ENCODE peak calls at places on chromosomes 6 and 20, in five cellular contexts. D, J, B, T and F are unnamed samples. For H3K4me1, the result is how much of the 10 kb centered on the place peaks cover.

GRCh38 chr6:85641522-85641915 is 1.2 kb downstream of the SYNCRIP start:
- DNase-seq in D (peak), J (no peak), B (no peak), T (no peak), F (no peak)

GRCh38 chr20:9160760-9161159 is 91.9 kb downstream of the PLCB4 start:
- DNase-seq in D (no peak), J (no peak), B (no peak), T (no peak), F (no peak)

GRCh38 chr6:31702421-31702818 is 704 bp downstream of the ABHD16A start:
- DNase-seq in D (no peak), J (no peak), B (no peak), T (no peak), F (no peak)

GRCh38 chr6:2986722-2987196 is 12.9 kb upstream of the NQO2 start:
- DNase-seq in D (peak), J (no peak), B (no peak), T (no peak), F (no peak)

GRCh38 chr6:52582446-52582845 is 5.6 kb upstream of the TRAM2 start:
- DNase-seq in D (no peak), J (no peak), B (no peak), T (no peak), F (no peak)

GRCh38 chr20:9172908-9173307 is 104.0 kb downstream of the PLCB4 start:
- DNase-seq in D (no peak), J (no peak), B (no peak), T (no peak), F (no peak)

GRCh38 chr6:42817910-42818309 is 36.1 kb downstream of the BICRAL start:
- DNase-seq in D (no peak), J (no peak), B (no peak), T (no peak), F (no peak)

GRCh38 chr20:4800676-4801449 is 79.2 kb downstream of the PRND start:
- DNase-seq in D (no peak), J (no peak), B (no peak), T (no peak), F (no peak)

GRCh38 chr6:3240595-3240994 is 13.1 kb upstream of the TUBB2B start:
- DNase-seq in D (no peak), J (no peak), B (no peak), T (no peak), F (no peak)

GRCh38 chr20:57613481-57613921 is 6.7 kb downstream of the ZBP1 start:
- DNase-seq in D (no peak), J (no peak), B (no peak), T (no peak), F (no peak)

GRCh38 chr6:41097467-41098090 is 24.8 kb downstream of the NFYA start:
- DNase-seq in D (peak), J (no peak), B (no peak), T (no peak), F (no peak)

GRCh38 chr6:34027445-34027936 is 118.4 kb downstream of the GRM4 start:
- DNase-seq in D (peak), J (peak), B (peak), T (peak), F (peak)

GRCh38 chr20:20780127-20780822 is 67.8 kb upstream of the RALGAPA2 start:
- DNase-seq in D (no peak), J (peak), B (no peak), T (no peak), F (peak)

GRCh38 chr20:45510242-45510862 is 5.1 kb downstream of the SPINT3 start:
- DNase-seq in D (no peak), J (no peak), B (no peak), T (no peak), F (no peak)

GRCh38 chr6:56491606-56492328 is 150.9 kb downstream of the DST start:
- DNase-seq in D (no peak), J (no peak), B (no peak), T (no peak), F (no peak)

GRCh38 chr20:7285918-7286556 is 518.6 kb downstream of the BMP2 start:
- DNase-seq in D (peak), J (peak), B (peak), T (no peak), F (peak)

GRCh38 chr6:144896876-144897275 is 611.7 kb downstream of the UTRN start:
- DNase-seq in D (no peak), J (no peak), B (no peak), T (no peak), F (no peak)

GRCh38 chr6:158284340-158285210 is 27.7 kb upstream of the TULP4 start:
- DNase-seq in D (peak), J (no peak), B (no peak), T (no peak), F (peak)

GRCh38 chr6:43335469-43335868 is 26.8 kb upstream of the CRIP3 start:
- DNase-seq in D (no peak), J (no peak), B (no peak), T (no peak), F (no peak)

GRCh38 chr6:48766349-48766748 is 655.4 kb upstream of the PTCHD4 start:
- DNase-seq in D (peak), J (peak), B (no peak), T (no peak), F (no peak)

GRCh38 chr6:1190361-1190760 is 121.5 kb upstream of the FOXQ1 start:
- DNase-seq in D (peak), J (peak), B (no peak), T (peak), F (peak)

GRCh38 chr20:56722042-56722441 is 92.9 kb downstream of the TFAP2C start:
- DNase-seq in D (no peak), J (no peak), B (no peak), T (no peak), F (no peak)

GRCh38 chr6:116127771-116128493 is 2.0 kb upstream of the COL10A1 start:
- DNase-seq in D (peak), J (peak), B (no peak), T (no peak), F (peak)

GRCh38 chr6:101730954-101731353 is 337.4 kb downstream of the GRIK2 start:
- DNase-seq in D (peak), J (no peak), B (no peak), T (no peak), F (no peak)

GRCh38 chr20:59221049-59221748 is 57.6 kb downstream of the ZNF831 start:
- DNase-seq in D (no peak), J (peak), B (no peak), T (no peak), F (peak)

GRCh38 chr6:168269455-168270243 is 49.9 kb downstream of the DACT2 start:
- DNase-seq in D (no peak), J (no peak), B (no peak), T (no peak), F (no peak)

GRCh38 chr6:39848171-39848570 is 56.0 kb downstream of the DAAM2 start:
- DNase-seq in D (no peak), J (no peak), B (no peak), T (no peak), F (no peak)

GRCh38 chr6:149228276-149228962 is 89.1 kb upstream of the TAB2 start:
- DNase-seq in D (no peak), J (no peak), B (no peak), T (no peak), F (no peak)

GRCh38 chr6:108685970-108686369 is 125.3 kb downstream of the FOXO3 start:
- DNase-seq in D (no peak), J (no peak), B (no peak), T (no peak), F (no peak)

GRCh38 chr20:51828762-51829161 is 26.4 kb upstream of the SALL4 start:
- DNase-seq in D (no peak), J (no peak), B (no peak), T (no peak), F (no peak)

GRCh38 chr20:56592817-56593216 is 36.3 kb upstream of the TFAP2C start:
- DNase-seq in D (no peak), J (no peak), B (no peak), T (no peak), F (no peak)

GRCh38 chr20:64116541-64117423 is 9.4 kb upstream of the NPBWR2 start:
- DNase-seq in D (no peak), J (no peak), B (no peak), T (no peak), F (no peak)

GRCh38 chr20:10861086-10861485 is 187.3 kb upstream of the JAG1 start:
- DNase-seq in D (peak), J (no peak), B (no peak), T (no peak), F (peak)

GRCh38 chr20:10861619-10862018 is 187.8 kb upstream of the JAG1 start:
- DNase-seq in D (no peak), J (peak), B (no peak), T (no peak), F (peak)

GRCh38 chr20:10868299-10868698 is 194.5 kb upstream of the JAG1 start:
- DNase-seq in D (no peak), J (no peak), B (no peak), T (no peak), F (no peak)

GRCh38 chr20:10864076-10864672 is 190.4 kb upstream of the JAG1 start:
- DNase-seq in D (no peak), J (no peak), B (no peak), T (no peak), F (peak)

DNA sequence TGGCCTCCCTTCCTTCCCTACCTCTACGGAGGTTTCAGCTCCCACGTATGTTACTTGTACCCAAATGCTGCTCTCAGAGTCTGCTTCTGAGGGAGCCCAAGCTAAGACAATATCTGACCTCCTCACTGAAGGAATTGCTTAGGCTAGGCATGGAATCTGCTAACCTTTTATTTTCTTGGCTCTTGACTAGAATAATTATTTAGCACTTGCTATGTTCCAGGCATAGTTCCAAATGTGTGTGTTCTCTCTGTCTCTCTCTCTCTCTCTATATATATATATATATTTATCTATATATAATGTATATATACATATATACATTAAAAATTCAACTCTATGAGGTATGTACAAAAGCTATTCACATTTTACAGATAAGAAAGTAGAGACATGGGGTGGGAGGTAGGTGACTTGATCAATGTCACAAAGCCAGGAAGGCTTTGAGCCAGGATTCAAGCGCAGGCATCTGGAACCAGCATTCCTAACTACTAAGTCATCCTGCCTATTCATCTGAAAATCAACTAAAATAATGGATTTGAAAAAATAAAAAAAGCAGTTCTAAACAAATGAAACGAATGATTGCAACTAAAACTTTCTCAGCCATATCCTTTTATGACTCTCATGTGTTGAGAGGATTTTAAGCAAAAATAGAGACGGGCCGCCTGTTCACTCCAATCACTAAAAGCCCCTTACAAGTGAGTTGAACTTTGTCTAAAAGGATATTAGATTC is 189.7 kb upstream of the JAG1 start:
- DNase-seq in D (peak), J (no peak), B (no peak), T (no peak), F (peak)
- TF ChIP-seq MAFK in D (no peak), J (no peak), B (no peak), T (no peak), F (no peak)

GRCh38 chr20:49692941-49693340 is 20.7 kb downstream of the B4GALT5 start:
- DNase-seq in D (no peak), J (no peak), B (no peak), T (no peak), F (no peak)

GRCh38 chr20:49693435-49694171 is 20.1 kb downstream of the B4GALT5 start:
- DNase-seq in D (no peak), J (no peak), B (no peak), T (no peak), F (no peak)

GRCh38 chr20:49694450-49695071 is 19.1 kb downstream of the B4GALT5 start:
- DNase-seq in D (no peak), J (no peak), B (no peak), T (no peak), F (no peak)

GRCh38 chr20:49690899-49691620 is 22.6 kb downstream of the B4GALT5 start:
- DNase-seq in D (peak), J (peak), B (no peak), T (no peak), F (peak)

DNA sequence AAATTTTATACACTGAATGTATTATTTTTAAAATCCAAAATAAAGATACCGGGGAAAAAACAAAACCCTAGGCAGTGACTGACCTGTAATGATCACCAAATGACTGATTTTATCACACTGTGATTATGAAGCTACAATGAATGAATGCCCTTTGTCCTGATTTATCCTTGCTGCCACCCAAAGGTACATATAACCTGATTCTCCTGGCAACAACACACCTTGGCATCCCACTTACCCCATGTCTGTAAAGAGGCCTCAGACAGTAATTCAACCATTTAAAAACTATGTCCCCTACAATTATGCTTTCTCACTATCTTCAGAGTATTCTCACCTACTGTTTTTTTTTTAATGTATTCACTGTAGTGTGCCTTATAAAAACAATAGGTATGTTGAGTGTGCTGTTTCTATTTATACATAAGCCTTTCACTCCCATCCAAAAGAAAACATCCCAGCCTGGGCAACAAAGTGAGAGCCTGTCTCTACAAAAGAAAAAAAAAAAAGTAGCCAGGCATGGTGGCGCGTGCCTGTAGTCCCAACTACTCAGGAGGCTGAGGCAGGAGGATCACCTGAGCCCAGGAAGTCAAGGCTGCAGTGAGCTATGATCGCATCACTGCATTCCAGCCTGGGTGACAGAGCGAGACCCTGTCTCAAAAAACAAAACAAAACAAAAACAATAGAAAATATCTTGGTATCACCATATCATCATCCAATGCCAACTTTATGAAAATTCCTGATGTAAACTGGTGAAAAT is 21.7 kb downstream of the B4GALT5 start:
- DNase-seq in D (no peak), J (no peak), B (no peak), T (no peak), F (no peak)
- H3K4me1 ChIP-seq in D (under half), J (half or more), B (under half), T (under half), F (half or more)

GRCh38 chr20:38129893-38130609 is 35.0 kb downstream of the TGM2 start:
- DNase-seq in D (no peak), J (no peak), B (no peak), T (no peak), F (no peak)
- TF ChIP-seq MAFK in D (no peak), J (no peak), B (no peak), T (no peak), F (no peak)

GRCh38 chr20:50111829-50112495 is 988 bp downstream of the UBE2V1 start:
- DNase-seq in D (no peak), J (no peak), B (no peak), T (no peak), F (no peak)
- H3K4me1 ChIP-seq in D (under half), J (half or more), B (half or more), T (under half), F (half or more)

GRCh38 chr6:13560651-13561044 is 13.8 kb upstream of the SIRT5 start:
- DNase-seq in D (no peak), J (no peak), B (peak), T (no peak), F (no peak)

GRCh38 chr6:13559251-13559650 is 15.2 kb upstream of the SIRT5 start:
- DNase-seq in D (no peak), J (peak), B (no peak), T (no peak), F (no peak)

GRCh38 chr6:13559968-13560650 is 14.3 kb upstream of the SIRT5 start:
- DNase-seq in D (no peak), J (no peak), B (no peak), T (no peak), F (no peak)

GRCh38 chr6:13561624-13562267 is 12.7 kb upstream of the SIRT5 start:
- DNase-seq in D (no peak), J (peak), B (no peak), T (no peak), F (no peak)

GRCh38 chr6:13558718-13559117 is 15.7 kb upstream of the SIRT5 start:
- DNase-seq in D (no peak), J (no peak), B (no peak), T (no peak), F (no peak)
- TF ChIP-seq MAFK in D (no peak), J (no peak), B (no peak), T (no peak), F (no peak)

DNA sequence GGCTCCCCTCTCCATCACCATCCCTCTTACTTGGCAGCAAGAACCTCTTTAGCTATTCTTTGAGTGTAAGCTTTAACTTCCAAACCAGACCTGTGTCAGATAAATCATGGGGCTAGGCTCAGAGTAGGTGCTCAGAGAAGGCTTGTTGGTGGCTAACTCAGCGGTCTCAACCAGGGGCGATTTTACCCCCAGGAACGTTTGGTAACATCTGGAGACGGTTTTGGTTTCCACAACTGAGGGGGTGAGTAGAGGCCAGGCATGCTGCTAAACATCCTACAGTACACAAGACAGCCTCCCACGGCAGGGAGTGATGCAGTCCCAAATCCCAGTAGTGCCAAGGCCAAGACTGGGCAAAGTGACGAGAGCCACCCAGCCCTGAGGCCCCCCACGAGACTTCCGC is 59.1 kb downstream of the RAB44 start:
- DNase-seq in D (no peak), J (no peak), B (no peak), T (no peak), F (no peak)
- H3K4me1 ChIP-seq in D (under half), J (under half), B (under half), T (under half), F (under half)